ENCODE peak calls at places on chromosome 5, in four cellular contexts. K is naive thymus-derived CD4-positive, alpha-beta T cell; R is CD8-positive, alpha-beta memory T cell; E is spleen. A is an unnamed sample.

GRCh38 chr5:80975065-80975464 is 14.9 kb downstream of the RASGRF2 start:
- DNase-seq in E (no peak), R (no peak), K (no peak), A (no peak)

GRCh38 chr5:33997331-33997983 is 10.4 kb downstream of the AMACR start:
- DNase-seq in K (peak), E (no peak), R (no peak), A (peak)

GRCh38 chr5:143119301-143119769 is 284.2 kb downstream of the NR3C1 start:
- DNase-seq in E (no peak), K (no peak), R (no peak), A (no peak)

GRCh38 chr5:159801303-159801702 is 115.0 kb upstream of the ADRA1B start:
- DNase-seq in E (no peak), K (no peak), R (no peak), A (no peak)

GRCh38 chr5:32780508-32780919 is 69.4 kb downstream of the NPR3 start:
- DNase-seq in R (no peak), E (no peak), K (no peak), A (no peak)

GRCh38 chr5:139650689-139651501 is 2.7 kb downstream of the CXXC5 start:
- DNase-seq in R (no peak), K (no peak), E (peak), A (peak)

GRCh38 chr5:36073595-36074216 is 7.0 kb upstream of the UGT3A2 start:
- DNase-seq in E (no peak), R (no peak), K (peak), A (no peak)

GRCh38 chr5:23147625-23148024 is 294.5 kb upstream of the CDH12 start:
- DNase-seq in E (no peak), R (no peak), K (no peak), A (no peak)

GRCh38 chr5:95060100-95060499 is 224.8 kb downstream of the MCTP1 start:
- DNase-seq in R (no peak), E (no peak), K (no peak), A (no peak)

GRCh38 chr5:42858709-42859108 is 47.0 kb upstream of the SELENOP start:
- DNase-seq in K (no peak), E (no peak), R (no peak), A (no peak)

GRCh38 chr5:132528866-132529634 is 14.3 kb downstream of the IL5 start:
- DNase-seq in K (no peak), R (no peak), E (no peak), A (no peak)

GRCh38 chr5:132526974-132527564 is 16.3 kb downstream of the IL5 start:
- DNase-seq in K (no peak), E (no peak), R (no peak), A (no peak)

GRCh38 chr5:132525299-132525724 is 18.0 kb downstream of the IL5 start:
- DNase-seq in E (no peak), R (no peak), K (no peak), A (no peak)

GRCh38 chr5:132530946-132531345 is 12.4 kb downstream of the IL5 start:
- DNase-seq in R (no peak), E (no peak), K (no peak), A (no peak)

DNA sequence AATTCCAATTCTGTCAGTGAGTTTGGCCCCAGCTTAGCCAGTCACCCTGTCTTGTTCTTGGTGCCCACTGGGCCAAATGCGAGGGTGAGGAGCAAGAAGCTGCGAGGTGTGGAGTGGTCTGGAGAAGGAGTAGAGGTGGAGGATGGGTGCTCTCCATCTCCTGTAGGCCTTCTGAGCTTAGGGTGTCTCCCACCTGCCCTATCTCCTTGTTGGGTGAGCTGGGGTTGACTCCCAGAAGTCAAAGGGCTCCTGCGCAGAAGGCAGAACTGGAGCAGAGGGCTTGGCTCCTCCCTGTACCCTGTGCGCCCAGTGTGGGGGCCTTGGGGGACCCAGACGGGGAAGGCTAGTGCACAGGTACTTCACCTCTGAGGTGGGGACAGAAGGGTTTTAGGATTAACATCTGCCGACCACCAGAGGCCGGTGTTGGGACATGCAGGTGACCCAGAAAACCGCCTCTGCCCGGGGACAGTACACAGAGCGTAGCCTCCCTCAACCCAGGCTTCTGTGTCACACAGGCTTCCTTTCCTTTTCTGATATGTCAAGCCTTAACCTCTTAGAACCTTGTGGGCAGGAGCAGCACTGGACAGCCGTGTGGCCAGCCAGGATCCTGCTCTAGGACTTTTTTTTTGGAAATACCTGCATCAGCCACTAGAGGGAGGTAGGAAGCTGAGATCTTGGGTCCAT is 16.9 kb downstream of the IL5 start:
- DNase-seq in K (peak), R (peak), E (no peak), A (peak)
- H3K4me3 ChIP-seq in K (no peak), R (no peak), E (no peak), A (no peak)

DNA sequence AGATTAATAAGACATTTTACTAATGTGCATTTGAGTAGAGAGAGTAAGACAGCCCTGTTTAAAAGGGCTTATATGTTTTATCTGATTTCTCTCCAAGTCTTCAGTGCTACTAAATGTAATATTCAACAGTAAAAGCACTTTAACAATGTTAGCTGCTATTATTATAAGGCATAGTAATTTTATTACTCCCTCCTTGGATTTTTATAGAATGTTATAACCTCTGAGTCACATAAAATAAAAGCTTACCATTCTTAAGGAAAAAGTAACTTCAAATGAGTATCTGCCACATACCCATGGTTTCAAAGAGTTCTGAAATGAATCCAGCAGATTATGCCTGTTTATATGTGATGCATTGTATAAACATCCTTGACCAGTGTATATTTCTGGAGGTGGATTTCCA is 19.0 kb downstream of the SPDL1 start:
- DNase-seq in E (no peak), K (no peak), R (no peak), A (no peak)
- H3K27ac ChIP-seq in E (no peak), K (no peak), R (no peak), A (no peak)

DNA sequence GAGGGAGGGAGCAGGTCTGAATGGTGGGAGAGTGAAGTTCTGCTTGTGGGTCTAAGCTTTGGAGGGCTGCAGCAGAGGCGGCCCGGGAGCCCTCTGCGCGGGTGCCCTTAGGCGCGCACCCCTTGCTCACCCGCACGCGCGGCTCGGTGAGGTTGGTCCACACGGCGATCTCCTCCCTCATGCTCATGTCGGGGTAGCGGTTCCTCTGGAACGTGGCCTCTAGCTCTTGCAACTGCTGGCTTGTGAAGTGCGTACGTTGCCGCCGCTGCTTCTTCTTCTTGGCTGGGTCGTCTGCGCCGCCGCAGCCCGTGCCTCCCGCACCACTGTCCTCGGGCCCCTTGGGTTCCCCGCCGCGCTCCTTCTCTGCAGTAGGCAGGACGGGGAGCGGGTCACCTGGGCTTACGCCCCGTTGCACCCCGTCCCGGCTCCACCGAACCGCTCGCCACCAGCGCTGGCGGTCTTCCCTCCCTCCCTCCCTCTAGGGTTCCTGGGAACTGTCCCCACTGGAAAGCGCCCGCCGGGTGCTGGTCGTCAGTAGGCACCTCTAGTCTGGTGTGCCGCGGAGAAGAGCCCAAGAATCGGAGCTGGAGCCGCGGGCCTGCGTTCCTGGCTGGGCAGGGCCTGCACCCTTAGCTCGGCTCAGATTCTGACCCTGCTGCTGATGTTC is 2.7 kb downstream of the PITX1 start:
- DNase-seq in R (no peak), E (no peak), K (no peak), A (no peak)
- H3K4me3 ChIP-seq in R (no peak), E (no peak), K (no peak), A (no peak)

GRCh38 chr5:150022681-150023080 is 22.1 kb downstream of the HMGXB3 start:
- DNase-seq in R (no peak), K (no peak), E (no peak), A (no peak)

GRCh38 chr5:150022163-150022540 is 21.6 kb downstream of the HMGXB3 start:
- DNase-seq in K (no peak), R (no peak), E (no peak), A (no peak)

GRCh38 chr5:150020249-150020648 is 19.7 kb downstream of the HMGXB3 start:
- DNase-seq in E (no peak), K (no peak), R (no peak), A (no peak)

GRCh38 chr5:150023136-150023535 is 22.6 kb downstream of the HMGXB3 start:
- DNase-seq in R (no peak), K (no peak), E (no peak), A (no peak)

DNA sequence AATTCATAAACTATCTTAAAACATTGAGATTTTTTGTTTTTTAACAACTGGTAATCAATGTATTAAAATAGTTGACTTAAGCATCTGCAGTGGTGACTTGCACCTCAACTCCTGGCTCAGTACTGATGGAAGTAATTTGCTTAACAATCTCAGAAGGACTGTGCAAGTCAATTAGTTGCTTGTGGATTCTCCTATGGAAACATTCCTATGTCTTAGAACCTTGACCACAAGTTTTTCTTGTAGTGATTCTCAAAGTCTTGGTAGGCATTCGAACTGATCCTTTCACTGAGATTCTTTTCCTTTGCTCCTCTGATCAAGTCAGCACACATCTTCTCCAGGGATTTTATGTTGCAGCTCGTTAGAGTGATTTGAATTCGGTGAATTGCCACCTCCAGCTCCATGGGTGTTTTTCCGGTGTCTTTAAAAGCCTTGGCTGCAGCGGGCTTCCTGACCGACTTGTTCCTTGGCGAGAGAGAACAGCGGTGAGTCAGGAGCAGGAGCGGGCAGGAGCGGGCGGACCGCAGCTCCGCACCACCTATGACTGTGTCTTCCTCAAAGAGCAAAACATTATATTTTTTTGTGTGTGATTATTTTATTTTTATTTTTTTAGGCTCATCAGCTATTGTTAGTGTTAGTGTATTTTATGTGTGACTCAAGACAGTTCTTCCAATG is 21.1 kb downstream of the HMGXB3 start:
- DNase-seq in R (no peak), K (no peak), E (no peak), A (no peak)
- H3K27ac ChIP-seq in R (no peak), K (no peak), E (no peak), A (no peak)

A was measured in Peyer's patch.